ENCODE peak calls at places on chromosome 21, in six cellular contexts. One of them, this sample, is unnamed.

GRCh38 chr21:27149034-27149433 is 182.1 kb upstream of the ADAMTS5 start:
- DNase-seq in activated T-helper 1 cell treated with anti-CD3 and anti-CD28 coated beads, Interleukin-2, amount 50 U/mL, for 16 hours: no peak
- DNase-seq in NCI-H1105: no peak
- DNase-seq in cardiac muscle cell: no peak
- DNase-seq in dermis microvascular lymphatic vessel endothelial cell: no peak
- DNase-seq in tibial artery: no peak
- DNase-seq in this sample: no peak

GRCh38 chr21:38267991-38268858 is 11.4 kb downstream of the KCNJ15 start:
- DNase-seq in activated T-helper 1 cell treated with anti-CD3 and anti-CD28 coated beads, Interleukin-2, amount 50 U/mL, for 16 hours: no peak
- DNase-seq in NCI-H1105: no peak
- DNase-seq in cardiac muscle cell: no peak
- DNase-seq in dermis microvascular lymphatic vessel endothelial cell: peak; percentile 15
- DNase-seq in tibial artery: no peak
- DNase-seq in this sample: no peak

GRCh38 chr21:15088483-15088882 is 23.7 kb upstream of the NRIP1 start:
- DNase-seq in activated T-helper 1 cell treated with anti-CD3 and anti-CD28 coated beads, Interleukin-2, amount 50 U/mL, for 16 hours: no peak
- DNase-seq in NCI-H1105: no peak
- DNase-seq in cardiac muscle cell: no peak
- DNase-seq in dermis microvascular lymphatic vessel endothelial cell: no peak
- DNase-seq in tibial artery: no peak
- DNase-seq in this sample: no peak

GRCh38 chr21:14452031-14452778 is 69.3 kb upstream of the HSPA13 start:
- DNase-seq in activated T-helper 1 cell treated with anti-CD3 and anti-CD28 coated beads, Interleukin-2, amount 50 U/mL, for 16 hours: no peak
- DNase-seq in NCI-H1105: no peak
- DNase-seq in cardiac muscle cell: no peak
- DNase-seq in dermis microvascular lymphatic vessel endothelial cell: no peak
- DNase-seq in tibial artery: no peak
- DNase-seq in this sample: no peak

GRCh38 chr21:38910390-38911008 is 104.8 kb downstream of the ETS2 start:
- DNase-seq in activated T-helper 1 cell treated with anti-CD3 and anti-CD28 coated beads, Interleukin-2, amount 50 U/mL, for 16 hours: no peak
- DNase-seq in NCI-H1105: no peak
- DNase-seq in cardiac muscle cell: no peak
- DNase-seq in dermis microvascular lymphatic vessel endothelial cell: no peak
- DNase-seq in tibial artery: no peak
- DNase-seq in this sample: no peak

GRCh38 chr21:44418108-44418875 is 37.0 kb upstream of the LRRC3 start:
- DNase-seq in activated T-helper 1 cell treated with anti-CD3 and anti-CD28 coated beads, Interleukin-2, amount 50 U/mL, for 16 hours: no peak
- DNase-seq in NCI-H1105: no peak
- DNase-seq in cardiac muscle cell: no peak
- DNase-seq in dermis microvascular lymphatic vessel endothelial cell: no peak
- DNase-seq in tibial artery: peak; percentile 10
- DNase-seq in this sample: no peak

GRCh38 chr21:43300496-43301423 is 126.2 kb downstream of the SIK1 start:
- DNase-seq in activated T-helper 1 cell treated with anti-CD3 and anti-CD28 coated beads, Interleukin-2, amount 50 U/mL, for 16 hours: no peak
- DNase-seq in NCI-H1105: no peak
- DNase-seq in cardiac muscle cell: no peak
- DNase-seq in dermis microvascular lymphatic vessel endothelial cell: no peak
- DNase-seq in tibial artery: no peak
- DNase-seq in this sample: no peak

GRCh38 chr21:37072239-37072987 is 458 bp downstream of the PIGP start:
- DNase-seq in activated T-helper 1 cell treated with anti-CD3 and anti-CD28 coated beads, Interleukin-2, amount 50 U/mL, for 16 hours: no peak
- DNase-seq in NCI-H1105: no peak
- DNase-seq in cardiac muscle cell: no peak
- DNase-seq in dermis microvascular lymphatic vessel endothelial cell: no peak
- DNase-seq in tibial artery: peak; percentile 82
- DNase-seq in this sample: peak; percentile 92

GRCh38 chr21:44377201-44377921 is 23.9 kb downstream of the TRPM2 start:
- DNase-seq in activated T-helper 1 cell treated with anti-CD3 and anti-CD28 coated beads, Interleukin-2, amount 50 U/mL, for 16 hours: no peak
- DNase-seq in NCI-H1105: peak; percentile 16
- DNase-seq in cardiac muscle cell: peak; percentile 9
- DNase-seq in dermis microvascular lymphatic vessel endothelial cell: no peak
- DNase-seq in tibial artery: no peak
- DNase-seq in this sample: no peak

GRCh38 chr21:27561116-27561515 is 594.2 kb upstream of the ADAMTS5 start:
- DNase-seq in activated T-helper 1 cell treated with anti-CD3 and anti-CD28 coated beads, Interleukin-2, amount 50 U/mL, for 16 hours: no peak
- DNase-seq in NCI-H1105: no peak
- DNase-seq in cardiac muscle cell: no peak
- DNase-seq in dermis microvascular lymphatic vessel endothelial cell: no peak
- DNase-seq in tibial artery: peak; percentile 24
- DNase-seq in this sample: no peak

GRCh38 chr21:28237661-28238060 is 755.0 kb downstream of the LTN1 start:
- DNase-seq in activated T-helper 1 cell treated with anti-CD3 and anti-CD28 coated beads, Interleukin-2, amount 50 U/mL, for 16 hours: no peak
- DNase-seq in NCI-H1105: no peak
- DNase-seq in cardiac muscle cell: no peak
- DNase-seq in dermis microvascular lymphatic vessel endothelial cell: no peak
- DNase-seq in tibial artery: peak; percentile 35
- DNase-seq in this sample: no peak

GRCh38 chr21:33403786-33404571 is 766 bp downstream of the IFNGR2 start:
- DNase-seq in activated T-helper 1 cell treated with anti-CD3 and anti-CD28 coated beads, Interleukin-2, amount 50 U/mL, for 16 hours: no peak
- DNase-seq in NCI-H1105: peak; percentile 44
- DNase-seq in cardiac muscle cell: peak; percentile 69
- DNase-seq in dermis microvascular lymphatic vessel endothelial cell: peak; percentile 41
- DNase-seq in tibial artery: peak; percentile 49
- DNase-seq in this sample: peak; percentile 61

GRCh38 chr21:15850645-15851044 is 120.9 kb downstream of the USP25 start:
- DNase-seq in activated T-helper 1 cell treated with anti-CD3 and anti-CD28 coated beads, Interleukin-2, amount 50 U/mL, for 16 hours: no peak
- DNase-seq in NCI-H1105: no peak
- DNase-seq in cardiac muscle cell: no peak
- DNase-seq in dermis microvascular lymphatic vessel endothelial cell: peak; percentile 88
- DNase-seq in tibial artery: no peak
- DNase-seq in this sample: no peak

GRCh38 chr21:46475296-46475695 is 16.6 kb downstream of the DIP2A start:
- DNase-seq in activated T-helper 1 cell treated with anti-CD3 and anti-CD28 coated beads, Interleukin-2, amount 50 U/mL, for 16 hours: no peak
- DNase-seq in NCI-H1105: no peak
- DNase-seq in cardiac muscle cell: no peak
- DNase-seq in dermis microvascular lymphatic vessel endothelial cell: no peak
- DNase-seq in tibial artery: no peak
- DNase-seq in this sample: no peak

GRCh38 chr21:44926364-44927101 is 5.8 kb upstream of the ITGB2 start:
- DNase-seq in activated T-helper 1 cell treated with anti-CD3 and anti-CD28 coated beads, Interleukin-2, amount 50 U/mL, for 16 hours: no peak
- DNase-seq in NCI-H1105: no peak
- DNase-seq in cardiac muscle cell: no peak
- DNase-seq in dermis microvascular lymphatic vessel endothelial cell: no peak
- DNase-seq in tibial artery: no peak
- DNase-seq in this sample: no peak

GRCh38 chr21:42474043-42474831 is 21.8 kb downstream of the RSPH1 start:
- DNase-seq in activated T-helper 1 cell treated with anti-CD3 and anti-CD28 coated beads, Interleukin-2, amount 50 U/mL, for 16 hours: no peak
- DNase-seq in NCI-H1105: no peak
- DNase-seq in cardiac muscle cell: no peak
- DNase-seq in dermis microvascular lymphatic vessel endothelial cell: peak; percentile 34
- DNase-seq in tibial artery: no peak
- DNase-seq in this sample: no peak

GRCh38 chr21:38434913-38435533 is 63.3 kb downstream of the ERG start:
- DNase-seq in activated T-helper 1 cell treated with anti-CD3 and anti-CD28 coated beads, Interleukin-2, amount 50 U/mL, for 16 hours: no peak
- DNase-seq in NCI-H1105: no peak
- DNase-seq in cardiac muscle cell: peak; percentile 24
- DNase-seq in dermis microvascular lymphatic vessel endothelial cell: peak; percentile 77
- DNase-seq in tibial artery: no peak
- DNase-seq in this sample: no peak

GRCh38 chr21:34018910-34019309 is 54.5 kb upstream of the MRPS6 start:
- DNase-seq in activated T-helper 1 cell treated with anti-CD3 and anti-CD28 coated beads, Interleukin-2, amount 50 U/mL, for 16 hours: no peak
- DNase-seq in NCI-H1105: no peak
- DNase-seq in cardiac muscle cell: no peak
- DNase-seq in dermis microvascular lymphatic vessel endothelial cell: no peak
- DNase-seq in tibial artery: no peak
- DNase-seq in this sample: no peak

GRCh38 chr21:42466700-42467612 is 29.1 kb downstream of the RSPH1 start:
- DNase-seq in activated T-helper 1 cell treated with anti-CD3 and anti-CD28 coated beads, Interleukin-2, amount 50 U/mL, for 16 hours: no peak
- DNase-seq in NCI-H1105: no peak
- DNase-seq in cardiac muscle cell: peak; percentile 45
- DNase-seq in dermis microvascular lymphatic vessel endothelial cell: no peak
- DNase-seq in tibial artery: no peak
- DNase-seq in this sample: peak; percentile 7

GRCh38 chr21:26840912-26841311 is 4.3 kb downstream of the ADAMTS1 start:
- DNase-seq in activated T-helper 1 cell treated with anti-CD3 and anti-CD28 coated beads, Interleukin-2, amount 50 U/mL, for 16 hours: no peak
- DNase-seq in NCI-H1105: no peak
- DNase-seq in cardiac muscle cell: no peak
- DNase-seq in dermis microvascular lymphatic vessel endothelial cell: peak; percentile 53
- DNase-seq in tibial artery: peak; percentile 57
- DNase-seq in this sample: no peak

GRCh38 chr21:45973475-45974072 is 8.0 kb upstream of the COL6A1 start:
- DNase-seq in activated T-helper 1 cell treated with anti-CD3 and anti-CD28 coated beads, Interleukin-2, amount 50 U/mL, for 16 hours: peak; percentile 49
- DNase-seq in NCI-H1105: peak; percentile 80
- DNase-seq in cardiac muscle cell: peak; percentile 88
- DNase-seq in dermis microvascular lymphatic vessel endothelial cell: peak; percentile 77
- DNase-seq in tibial artery: peak; percentile 84
- DNase-seq in this sample: peak; percentile 67

GRCh38 chr21:40905251-40905650 is 58.3 kb upstream of the DSCAM start:
- DNase-seq in activated T-helper 1 cell treated with anti-CD3 and anti-CD28 coated beads, Interleukin-2, amount 50 U/mL, for 16 hours: no peak
- DNase-seq in NCI-H1105: no peak
- DNase-seq in cardiac muscle cell: no peak
- DNase-seq in dermis microvascular lymphatic vessel endothelial cell: no peak
- DNase-seq in tibial artery: no peak
- DNase-seq in this sample: no peak

GRCh38 chr21:45874716-45875415 is 106.7 kb upstream of the COL6A1 start:
- DNase-seq in activated T-helper 1 cell treated with anti-CD3 and anti-CD28 coated beads, Interleukin-2, amount 50 U/mL, for 16 hours: no peak
- DNase-seq in NCI-H1105: no peak
- DNase-seq in cardiac muscle cell: no peak
- DNase-seq in dermis microvascular lymphatic vessel endothelial cell: peak; percentile 83
- DNase-seq in tibial artery: peak; percentile 21
- DNase-seq in this sample: no peak

GRCh38 chr21:36478207-36478701 is 1.7 kb downstream of the CLDN14 start:
- DNase-seq in activated T-helper 1 cell treated with anti-CD3 and anti-CD28 coated beads, Interleukin-2, amount 50 U/mL, for 16 hours: no peak
- DNase-seq in NCI-H1105: no peak
- DNase-seq in cardiac muscle cell: no peak
- DNase-seq in dermis microvascular lymphatic vessel endothelial cell: peak; percentile 85
- DNase-seq in tibial artery: no peak
- DNase-seq in this sample: no peak

GRCh38 chr21:45386336-45386727 is 18.6 kb upstream of the COL18A1 start:
- DNase-seq in activated T-helper 1 cell treated with anti-CD3 and anti-CD28 coated beads, Interleukin-2, amount 50 U/mL, for 16 hours: no peak
- DNase-seq in NCI-H1105: no peak
- DNase-seq in cardiac muscle cell: no peak
- DNase-seq in dermis microvascular lymphatic vessel endothelial cell: no peak
- DNase-seq in tibial artery: peak; percentile 18
- DNase-seq in this sample: no peak

GRCh38 chr21:31872452-31873274 is at the start of gene HUNK:
- DNase-seq in activated T-helper 1 cell treated with anti-CD3 and anti-CD28 coated beads, Interleukin-2, amount 50 U/mL, for 16 hours: no peak
- DNase-seq in NCI-H1105: peak; percentile 79
- DNase-seq in cardiac muscle cell: peak; percentile 77
- DNase-seq in dermis microvascular lymphatic vessel endothelial cell: peak; percentile 21
- DNase-seq in tibial artery: no peak
- DNase-seq in this sample: no peak

GRCh38 chr21:21612446-21612845 is 614.2 kb downstream of the NCAM2 start:
- DNase-seq in activated T-helper 1 cell treated with anti-CD3 and anti-CD28 coated beads, Interleukin-2, amount 50 U/mL, for 16 hours: no peak
- DNase-seq in NCI-H1105: no peak
- DNase-seq in cardiac muscle cell: no peak
- DNase-seq in dermis microvascular lymphatic vessel endothelial cell: no peak
- DNase-seq in tibial artery: no peak
- DNase-seq in this sample: no peak